ENCODE peak calls at places on chromosome 6, in four cellular contexts. E is K562, M is GM12891, P is GM12878. B is an unnamed sample.

GRCh38 chr6:40692311-40692710 is 105.1 kb upstream of the LRFN2 start:
- DNase-seq in E (no peak), M (no peak), P (no peak), B (no peak)

GRCh38 chr6:162684961-162685360 is 42.6 kb downstream of the PRKN start:
- DNase-seq in E (no peak), M (no peak), P (no peak), B (no peak)

GRCh38 chr6:129642322-129642721 is 67.7 kb downstream of the ARHGAP18 start:
- DNase-seq in E (no peak), M (no peak), P (no peak), B (no peak)

GRCh38 chr6:16637635-16638034 is 123.6 kb downstream of the ATXN1 start:
- DNase-seq in E (no peak), M (no peak), P (no peak), B (no peak)

GRCh38 chr6:148235446-148235845 is 107.2 kb upstream of the SASH1 start:
- DNase-seq in E (no peak), M (no peak), P (no peak), B (no peak)

GRCh38 chr6:51528556-51528955 is 558.9 kb downstream of the PKHD1 start:
- DNase-seq in E (no peak), M (no peak), P (no peak), B (no peak)

GRCh38 chr6:24394777-24395437 is 7.8 kb upstream of the MRS2 start:
- DNase-seq in E (no peak), M (no peak), P (no peak), B (peak)

GRCh38 chr6:18681828-18682503 is 294.8 kb downstream of the RNF144B start:
- DNase-seq in E (no peak), M (no peak), P (no peak), B (no peak)

GRCh38 chr6:100171533-100172321 is 177.7 kb upstream of the MCHR2 start:
- DNase-seq in E (no peak), M (no peak), P (peak), B (no peak)

GRCh38 chr6:132712366-132712765 is 1.5 kb downstream of the VNN1 start:
- DNase-seq in E (no peak), M (no peak), P (no peak), B (no peak)

GRCh38 chr6:105087571-105088211 is 92.1 kb downstream of the POPDC3 start:
- DNase-seq in E (peak), M (no peak), P (peak), B (peak)

GRCh38 chr6:33863084-33863483 is 59.3 kb upstream of the MLN start:
- DNase-seq in E (peak), M (no peak), P (no peak), B (no peak)

GRCh38 chr6:4294636-4295035 is 159.3 kb upstream of the ECI2 start:
- DNase-seq in E (no peak), M (no peak), P (no peak), B (no peak)

GRCh38 chr6:9896806-9897205 is 518.1 kb downstream of the TFAP2A start:
- DNase-seq in E (no peak), M (no peak), P (no peak), B (no peak)

GRCh38 chr6:37314117-37314802 is 39.5 kb upstream of the RNF8 start:
- DNase-seq in E (no peak), M (no peak), P (no peak), B (no peak)

GRCh38 chr6:30600576-30600975 is 16.5 kb downstream of the PPP1R10 start:
- DNase-seq in E (peak), M (no peak), P (no peak), B (no peak)

GRCh38 chr6:131257104-131257503 is 121.8 kb downstream of the AKAP7 start:
- DNase-seq in E (no peak), M (no peak), P (no peak), B (no peak)

GRCh38 chr6:161057103-161058091 is 65.8 kb downstream of the MAP3K4 start:
- DNase-seq in E (peak), M (no peak), P (no peak), B (no peak)

GRCh38 chr6:67933278-67933677 is 701.8 kb upstream of the ADGRB3 start:
- DNase-seq in E (peak), M (no peak), P (no peak), B (no peak)

GRCh38 chr6:45049188-45049843 is 278.8 kb upstream of the RUNX2 start:
- DNase-seq in E (peak), M (no peak), P (no peak), B (no peak)

GRCh38 chr6:106275692-106276091 is 49.9 kb downstream of the ATG5 start:
- DNase-seq in E (no peak), M (no peak), P (no peak), B (no peak)

GRCh38 chr6:166258854-166259276 is 49.3 kb downstream of the PRR18 start:
- DNase-seq in E (peak), M (no peak), P (no peak), B (peak)

GRCh38 chr6:39224058-39224457 is 5.2 kb downstream of the KCNK5 start:
- DNase-seq in E (no peak), M (no peak), P (no peak), B (peak)

GRCh38 chr6:92538296-92538695 is 881.1 kb downstream of the EPHA7 start:
- DNase-seq in E (no peak), M (no peak), P (no peak), B (no peak)

GRCh38 chr6:44059359-44060342 is 67.6 kb downstream of the MRPL14 start:
- DNase-seq in E (peak), M (no peak), P (no peak), B (peak)

GRCh38 chr6:111573892-111574800 is 31.5 kb downstream of the TRAF3IP2 start:
- DNase-seq in E (no peak), M (no peak), P (no peak), B (no peak)

GRCh38 chr6:115766745-115767462 is 293.8 kb downstream of the FRK start:
- DNase-seq in E (no peak), M (no peak), P (no peak), B (peak)

GRCh38 chr6:37314803-37315515 is 38.8 kb upstream of the RNF8 start:
- DNase-seq in E (peak), M (no peak), P (no peak), B (peak)

GRCh38 chr6:136822051-136822378 is 377 bp upstream of the PEX7 start:
- DNase-seq in E (no peak), M (no peak), P (no peak), B (peak)

GRCh38 chr6:1297746-1298145 is 14.2 kb upstream of the FOXQ1 start:
- DNase-seq in E (no peak), M (no peak), P (no peak), B (no peak)

GRCh38 chr6:51788121-51788520 is 299.3 kb downstream of the PKHD1 start:
- DNase-seq in E (no peak), M (no peak), P (no peak), B (no peak)

GRCh38 chr6:45548657-45549515 is 171.2 kb upstream of the SUPT3H start:
- DNase-seq in E (no peak), M (no peak), P (peak), B (no peak)

GRCh38 chr6:98924647-98925046 is 23.1 kb downstream of the FBXL4 start:
- DNase-seq in E (no peak), M (no peak), P (no peak), B (no peak)

GRCh38 chr6:50185006-50185405 is 135.3 kb upstream of the DEFB112 start:
- DNase-seq in E (no peak), M (no peak), P (no peak), B (no peak)

GRCh38 chr6:50187212-50188055 is 137.7 kb upstream of the DEFB112 start:
- DNase-seq in E (no peak), M (no peak), P (no peak), B (no peak)
- TF ChIP-seq SPI1 in E (no peak), M (no peak), P (no peak), B (no peak)

DNA sequence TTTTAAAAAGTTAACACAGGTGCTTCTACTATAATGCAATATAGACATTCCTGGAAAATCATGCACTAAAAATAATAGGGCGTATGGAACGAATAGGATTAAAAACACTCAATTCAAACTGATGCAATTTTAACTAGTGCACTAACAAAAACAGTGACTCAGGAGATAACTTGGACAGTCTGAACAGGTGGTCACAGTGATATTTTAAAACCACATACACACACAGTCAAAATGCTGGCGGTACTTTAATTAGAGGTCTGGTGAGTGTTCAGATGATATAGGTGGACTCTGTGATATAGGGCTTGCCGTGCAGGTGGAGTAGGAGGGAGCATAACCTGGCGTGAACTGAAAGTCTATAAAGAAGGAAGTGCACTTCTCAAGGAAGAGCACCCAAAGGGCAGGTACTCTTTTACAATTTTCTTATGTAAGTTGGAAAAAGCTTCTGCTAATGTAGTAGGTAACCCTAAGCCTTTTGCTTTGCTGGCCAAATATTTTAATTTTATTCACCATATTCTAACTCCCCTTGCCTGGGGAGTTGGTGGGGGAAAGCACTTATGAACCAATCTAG is 41.9 kb upstream of the PLN start:
- DNase-seq in E (peak), M (no peak), P (no peak), B (no peak)
- TF ChIP-seq SPI1 in E (peak), M (peak), P (no peak), B (no peak)

GRCh38 chr6:14658909-14659561 is 541.5 kb downstream of the CD83 start:
- DNase-seq in E (no peak), M (no peak), P (no peak), B (peak)

GRCh38 chr6:14661696-14662095 is 544.1 kb downstream of the CD83 start:
- DNase-seq in E (no peak), M (no peak), P (no peak), B (no peak)

GRCh38 chr6:14664112-14664592 is 546.6 kb downstream of the CD83 start:
- DNase-seq in E (no peak), M (no peak), P (no peak), B (no peak)

GRCh38 chr6:14660767-14661166 is 543.2 kb downstream of the CD83 start:
- DNase-seq in E (no peak), M (no peak), P (no peak), B (no peak)

GRCh38 chr6:14661188-14661587 is 543.6 kb downstream of the CD83 start:
- DNase-seq in E (no peak), M (no peak), P (peak), B (no peak)
- TF ChIP-seq SPI1 in E (no peak), M (peak), P (peak), B (peak)

GRCh38 chr6:53924277-53924676 is 129.5 kb downstream of the LRRC1 start:
- DNase-seq in E (no peak), M (no peak), P (no peak), B (no peak)
- TF ChIP-seq SPI1 in E (no peak), M (no peak), P (no peak), B (no peak)

GRCh38 chr6:118464620-118465019 is 83.5 kb upstream of the PLN start:
- DNase-seq in E (no peak), M (no peak), P (no peak), B (no peak)

GRCh38 chr6:118467181-118467580 is 80.9 kb upstream of the PLN start:
- DNase-seq in E (no peak), M (no peak), P (no peak), B (no peak)

GRCh38 chr6:118468682-118469465 is 79.2 kb upstream of the PLN start:
- DNase-seq in E (no peak), M (no peak), P (no peak), B (no peak)

DNA sequence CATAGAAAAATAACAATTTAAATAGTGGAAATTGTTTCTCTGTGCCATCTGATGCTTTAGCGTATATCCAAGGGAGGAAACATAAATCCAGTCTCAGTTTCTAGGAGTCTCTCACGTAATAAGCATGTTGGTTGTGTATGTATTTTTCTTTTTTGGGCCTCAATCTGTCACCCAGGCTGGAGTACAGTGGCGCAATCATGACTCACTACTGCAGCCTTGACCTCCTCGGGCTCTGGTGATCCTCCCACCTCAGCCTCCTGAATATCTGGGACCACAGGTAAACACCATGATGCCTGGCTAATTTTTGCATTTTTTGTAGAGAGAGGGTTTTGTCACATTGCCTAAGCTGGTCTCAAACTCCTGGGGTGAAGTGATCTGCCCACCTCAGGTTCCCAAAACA is 78.6 kb upstream of the PLN start:
- DNase-seq in E (no peak), M (no peak), P (no peak), B (no peak)
- TF ChIP-seq SPI1 in E (no peak), M (no peak), P (no peak), B (no peak)

DNA sequence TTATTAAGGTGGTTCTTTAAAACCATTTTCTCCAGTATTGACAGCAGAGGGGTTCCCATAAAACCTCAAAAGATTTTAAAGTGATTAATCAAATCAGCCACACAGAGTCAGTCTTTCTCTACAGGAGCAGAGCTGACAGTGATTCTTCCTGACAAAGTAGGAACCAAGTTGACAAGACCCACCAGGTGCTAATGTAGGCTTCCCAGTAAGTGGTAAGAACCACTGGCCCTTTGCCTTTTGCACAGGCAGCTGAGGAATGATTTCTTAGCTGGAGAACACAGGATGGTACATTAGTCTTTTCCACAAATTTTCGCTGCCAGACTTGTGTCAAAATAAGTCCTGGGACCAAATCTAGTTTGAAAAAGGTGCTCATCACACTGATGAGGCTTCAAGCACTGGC is 95.8 kb downstream of the ARMC2 start:
- DNase-seq in E (no peak), M (no peak), P (no peak), B (no peak)
- TF ChIP-seq SPI1 in E (no peak), M (no peak), P (no peak), B (no peak)

GRCh38 chr6:143673638-143674037 is 4.1 kb upstream of the PHACTR2 start:
- DNase-seq in E (no peak), M (no peak), P (no peak), B (no peak)
- TF ChIP-seq SPI1 in E (no peak), M (no peak), P (no peak), B (no peak)

DNA sequence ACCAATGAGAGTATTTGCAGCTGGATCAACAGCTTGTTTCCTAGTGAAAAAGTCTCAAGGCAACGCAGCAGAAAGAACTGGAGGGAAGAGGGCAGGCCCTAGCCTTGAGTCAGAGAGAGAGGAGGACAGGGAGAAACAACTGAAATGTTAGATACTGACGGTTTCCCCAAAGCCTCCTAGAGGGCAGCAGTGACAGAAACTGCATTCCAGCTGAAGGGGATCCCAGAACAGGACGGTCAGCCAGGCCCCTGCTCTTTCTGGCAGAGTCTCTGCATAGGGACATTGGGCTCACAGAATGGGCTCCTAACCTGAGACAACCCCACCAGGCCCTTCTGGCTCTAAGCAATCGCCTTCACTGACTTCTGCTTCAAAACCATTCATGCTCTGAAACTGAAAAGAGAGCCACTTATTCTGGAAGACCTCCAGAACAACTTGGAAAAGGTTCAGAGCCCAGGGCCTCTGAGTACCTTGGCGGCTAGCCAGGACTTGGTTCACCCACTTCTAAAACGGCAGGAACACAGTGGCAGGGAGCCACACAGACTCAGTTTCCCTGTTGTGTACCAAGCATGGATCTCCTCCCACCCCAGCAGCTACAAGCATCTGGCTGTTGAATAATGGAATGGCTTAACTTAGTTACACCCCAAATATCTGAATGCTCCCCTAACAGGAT is 72.9 kb downstream of the PSMB1 start:
- DNase-seq in E (peak), M (no peak), P (no peak), B (no peak)
- TF ChIP-seq SPI1 in E (no peak), M (no peak), P (no peak), B (no peak)